ENCODE peak calls at places on chromosome 14, in nine cellular contexts. One of them, this sample, is unnamed.

GRCh38 chr14:65291561-65291960 is 121.0 kb upstream of the FUT8 start:
- DNase-seq in choroid plexus epithelial cell: no peak
- DNase-seq in nephron progenitor cell: no peak
- DNase-seq in CD8-positive, alpha-beta T cell: no peak
- DNase-seq in Calu3: no peak
- DNase-seq in colonic mucosa: no peak
- DNase-seq in heart right ventricle: no peak
- DNase-seq in stomach: no peak
- DNase-seq in tibial nerve: no peak
- DNase-seq in this sample: no peak

GRCh38 chr14:64506751-64507150 is 2.2 kb downstream of the ZBTB1 start:
- DNase-seq in choroid plexus epithelial cell: no peak
- DNase-seq in nephron progenitor cell: no peak
- DNase-seq in CD8-positive, alpha-beta T cell: no peak
- DNase-seq in Calu3: no peak
- DNase-seq in colonic mucosa: no peak
- DNase-seq in heart right ventricle: no peak
- DNase-seq in stomach: no peak
- DNase-seq in tibial nerve: no peak
- DNase-seq in this sample: no peak

GRCh38 chr14:58146399-58146798 is 5.6 kb downstream of the ARMH4 start:
- DNase-seq in choroid plexus epithelial cell: no peak
- DNase-seq in nephron progenitor cell: no peak
- DNase-seq in CD8-positive, alpha-beta T cell: no peak
- DNase-seq in Calu3: no peak
- DNase-seq in colonic mucosa: no peak
- DNase-seq in heart right ventricle: no peak
- DNase-seq in stomach: no peak
- DNase-seq in tibial nerve: no peak
- DNase-seq in this sample: no peak

GRCh38 chr14:91328313-91329050 is 84.0 kb upstream of the GPR68 start:
- DNase-seq in choroid plexus epithelial cell: no peak
- DNase-seq in nephron progenitor cell: no peak
- DNase-seq in CD8-positive, alpha-beta T cell: no peak
- DNase-seq in Calu3: no peak
- DNase-seq in colonic mucosa: no peak
- DNase-seq in heart right ventricle: no peak
- DNase-seq in stomach: no peak
- DNase-seq in tibial nerve: no peak
- DNase-seq in this sample: no peak

GRCh38 chr14:59283380-59283779 is 94.9 kb downstream of the DAAM1 start:
- DNase-seq in choroid plexus epithelial cell: peak
- DNase-seq in nephron progenitor cell: no peak
- DNase-seq in CD8-positive, alpha-beta T cell: no peak
- DNase-seq in Calu3: peak
- DNase-seq in colonic mucosa: no peak
- DNase-seq in heart right ventricle: no peak
- DNase-seq in stomach: no peak
- DNase-seq in tibial nerve: no peak
- DNase-seq in this sample: no peak

GRCh38 chr14:80926706-80927384 is 14.7 kb downstream of the CEP128 start:
- DNase-seq in choroid plexus epithelial cell: peak
- DNase-seq in nephron progenitor cell: no peak
- DNase-seq in CD8-positive, alpha-beta T cell: no peak
- DNase-seq in Calu3: no peak
- DNase-seq in colonic mucosa: no peak
- DNase-seq in heart right ventricle: peak
- DNase-seq in stomach: no peak
- DNase-seq in tibial nerve: no peak
- DNase-seq in this sample: no peak

GRCh38 chr14:73358187-73358586 is 100.2 kb downstream of the NUMB start:
- DNase-seq in choroid plexus epithelial cell: peak
- DNase-seq in nephron progenitor cell: no peak
- DNase-seq in CD8-positive, alpha-beta T cell: no peak
- DNase-seq in Calu3: no peak
- DNase-seq in colonic mucosa: no peak
- DNase-seq in heart right ventricle: no peak
- DNase-seq in stomach: no peak
- DNase-seq in tibial nerve: no peak
- DNase-seq in this sample: no peak

GRCh38 chr14:24062216-24062980 is 9.0 kb upstream of the CPNE6 start:
- DNase-seq in choroid plexus epithelial cell: no peak
- DNase-seq in nephron progenitor cell: no peak
- DNase-seq in CD8-positive, alpha-beta T cell: no peak
- DNase-seq in Calu3: no peak
- DNase-seq in colonic mucosa: no peak
- DNase-seq in heart right ventricle: no peak
- DNase-seq in stomach: no peak
- DNase-seq in tibial nerve: no peak
- DNase-seq in this sample: no peak

GRCh38 chr14:91482278-91483023 is 27.7 kb downstream of the PPP4R3A start:
- DNase-seq in choroid plexus epithelial cell: peak
- DNase-seq in nephron progenitor cell: no peak
- DNase-seq in CD8-positive, alpha-beta T cell: no peak
- DNase-seq in Calu3: no peak
- DNase-seq in colonic mucosa: no peak
- DNase-seq in heart right ventricle: no peak
- DNase-seq in stomach: no peak
- DNase-seq in tibial nerve: no peak
- DNase-seq in this sample: no peak

GRCh38 chr14:84024231-84024630 is 1505.7 kb upstream of the FLRT2 start:
- DNase-seq in choroid plexus epithelial cell: no peak
- DNase-seq in nephron progenitor cell: no peak
- DNase-seq in CD8-positive, alpha-beta T cell: no peak
- DNase-seq in Calu3: no peak
- DNase-seq in colonic mucosa: no peak
- DNase-seq in heart right ventricle: no peak
- DNase-seq in stomach: no peak
- DNase-seq in tibial nerve: no peak
- DNase-seq in this sample: no peak

GRCh38 chr14:58772814-58773620 is 135.3 kb downstream of the DACT1 start:
- DNase-seq in choroid plexus epithelial cell: peak
- DNase-seq in nephron progenitor cell: peak
- DNase-seq in CD8-positive, alpha-beta T cell: no peak
- DNase-seq in Calu3: no peak
- DNase-seq in colonic mucosa: no peak
- DNase-seq in heart right ventricle: no peak
- DNase-seq in stomach: no peak
- DNase-seq in tibial nerve: no peak
- DNase-seq in this sample: no peak

GRCh38 chr14:53389207-53389606 is 236.1 kb upstream of the DDHD1 start:
- DNase-seq in choroid plexus epithelial cell: no peak
- DNase-seq in nephron progenitor cell: no peak
- DNase-seq in CD8-positive, alpha-beta T cell: no peak
- DNase-seq in Calu3: no peak
- DNase-seq in colonic mucosa: no peak
- DNase-seq in heart right ventricle: no peak
- DNase-seq in stomach: no peak
- DNase-seq in tibial nerve: no peak
- DNase-seq in this sample: no peak

GRCh38 chr14:90534091-90534837 is 137.4 kb downstream of the CALM1 start:
- DNase-seq in choroid plexus epithelial cell: peak
- DNase-seq in nephron progenitor cell: no peak
- DNase-seq in CD8-positive, alpha-beta T cell: no peak
- DNase-seq in Calu3: no peak
- DNase-seq in colonic mucosa: no peak
- DNase-seq in heart right ventricle: no peak
- DNase-seq in stomach: no peak
- DNase-seq in tibial nerve: no peak
- DNase-seq in this sample: peak

GRCh38 chr14:91418387-91419043 is 895 bp upstream of the CCDC88C start:
- DNase-seq in choroid plexus epithelial cell: peak
- DNase-seq in nephron progenitor cell: peak
- DNase-seq in CD8-positive, alpha-beta T cell: peak
- DNase-seq in Calu3: peak
- DNase-seq in colonic mucosa: peak
- DNase-seq in heart right ventricle: peak
- DNase-seq in stomach: peak
- DNase-seq in tibial nerve: peak
- DNase-seq in this sample: peak

GRCh38 chr14:86575141-86575540 is 1045.2 kb downstream of the FLRT2 start:
- DNase-seq in choroid plexus epithelial cell: peak
- DNase-seq in nephron progenitor cell: no peak
- DNase-seq in CD8-positive, alpha-beta T cell: no peak
- DNase-seq in Calu3: no peak
- DNase-seq in colonic mucosa: no peak
- DNase-seq in heart right ventricle: no peak
- DNase-seq in stomach: no peak
- DNase-seq in tibial nerve: no peak
- DNase-seq in this sample: no peak

GRCh38 chr14:96614528-96614927 is 112.3 kb downstream of the PAPOLA start:
- DNase-seq in choroid plexus epithelial cell: no peak
- DNase-seq in nephron progenitor cell: no peak
- DNase-seq in CD8-positive, alpha-beta T cell: no peak
- DNase-seq in Calu3: no peak
- DNase-seq in colonic mucosa: no peak
- DNase-seq in heart right ventricle: no peak
- DNase-seq in stomach: no peak
- DNase-seq in tibial nerve: no peak
- DNase-seq in this sample: no peak

GRCh38 chr14:57247283-57247682 is 21.4 kb downstream of the EXOC5 start:
- DNase-seq in choroid plexus epithelial cell: no peak
- DNase-seq in nephron progenitor cell: no peak
- DNase-seq in CD8-positive, alpha-beta T cell: no peak
- DNase-seq in Calu3: no peak
- DNase-seq in colonic mucosa: no peak
- DNase-seq in heart right ventricle: no peak
- DNase-seq in stomach: no peak
- DNase-seq in tibial nerve: no peak
- DNase-seq in this sample: no peak

GRCh38 chr14:92040431-92041040 is 677 bp upstream of the TRIP11 start:
- DNase-seq in choroid plexus epithelial cell: peak
- DNase-seq in nephron progenitor cell: no peak
- DNase-seq in CD8-positive, alpha-beta T cell: peak
- DNase-seq in Calu3: peak
- DNase-seq in colonic mucosa: peak
- DNase-seq in heart right ventricle: peak
- DNase-seq in stomach: peak
- DNase-seq in tibial nerve: no peak
- DNase-seq in this sample: peak

GRCh38 chr14:34931206-34931605 is 51.6 kb upstream of the SRP54 start:
- DNase-seq in choroid plexus epithelial cell: no peak
- DNase-seq in nephron progenitor cell: no peak
- DNase-seq in CD8-positive, alpha-beta T cell: peak
- DNase-seq in Calu3: peak
- DNase-seq in colonic mucosa: peak
- DNase-seq in heart right ventricle: no peak
- DNase-seq in stomach: no peak
- DNase-seq in tibial nerve: no peak
- DNase-seq in this sample: no peak

GRCh38 chr14:96509457-96510090 is 7.4 kb downstream of the PAPOLA start:
- DNase-seq in choroid plexus epithelial cell: no peak
- DNase-seq in nephron progenitor cell: no peak
- DNase-seq in CD8-positive, alpha-beta T cell: no peak
- DNase-seq in Calu3: no peak
- DNase-seq in colonic mucosa: no peak
- DNase-seq in heart right ventricle: no peak
- DNase-seq in stomach: no peak
- DNase-seq in tibial nerve: no peak
- DNase-seq in this sample: no peak

GRCh38 chr14:69726761-69727511 is 40.0 kb upstream of the SRSF5 start:
- DNase-seq in choroid plexus epithelial cell: peak
- DNase-seq in nephron progenitor cell: peak
- DNase-seq in CD8-positive, alpha-beta T cell: peak
- DNase-seq in Calu3: peak
- DNase-seq in colonic mucosa: peak
- DNase-seq in heart right ventricle: peak
- DNase-seq in stomach: peak
- DNase-seq in tibial nerve: peak
- DNase-seq in this sample: peak

GRCh38 chr14:93269341-93270068 is 62.4 kb downstream of the UBR7 start:
- DNase-seq in choroid plexus epithelial cell: peak
- DNase-seq in nephron progenitor cell: no peak
- DNase-seq in CD8-positive, alpha-beta T cell: no peak
- DNase-seq in Calu3: no peak
- DNase-seq in colonic mucosa: no peak
- DNase-seq in heart right ventricle: no peak
- DNase-seq in stomach: no peak
- DNase-seq in tibial nerve: no peak
- DNase-seq in this sample: no peak

GRCh38 chr14:102516531-102517411 is 7.2 kb upstream of the ANKRD9 start:
- DNase-seq in choroid plexus epithelial cell: no peak
- DNase-seq in nephron progenitor cell: peak
- DNase-seq in CD8-positive, alpha-beta T cell: peak
- DNase-seq in Calu3: peak
- DNase-seq in colonic mucosa: peak
- DNase-seq in heart right ventricle: no peak
- DNase-seq in stomach: peak
- DNase-seq in tibial nerve: no peak
- DNase-seq in this sample: peak
- TF ChIP-seq CTCF in choroid plexus epithelial cell: peak
- TF ChIP-seq CTCF in nephron progenitor cell: peak
- TF ChIP-seq CTCF in CD8-positive, alpha-beta T cell: peak
- TF ChIP-seq CTCF in Calu3: peak
- TF ChIP-seq CTCF in colonic mucosa: peak
- TF ChIP-seq CTCF in heart right ventricle: peak
- TF ChIP-seq CTCF in stomach: peak
- TF ChIP-seq CTCF in tibial nerve: peak
- TF ChIP-seq CTCF in this sample: peak

GRCh38 chr14:33475623-33476022 is 475.3 kb downstream of the EGLN3 start:
- DNase-seq in choroid plexus epithelial cell: peak
- DNase-seq in nephron progenitor cell: peak
- DNase-seq in CD8-positive, alpha-beta T cell: no peak
- DNase-seq in Calu3: peak
- DNase-seq in colonic mucosa: peak
- DNase-seq in heart right ventricle: peak
- DNase-seq in stomach: peak
- DNase-seq in tibial nerve: peak
- DNase-seq in this sample: peak
- TF ChIP-seq CTCF in choroid plexus epithelial cell: peak
- TF ChIP-seq CTCF in nephron progenitor cell: peak
- TF ChIP-seq CTCF in CD8-positive, alpha-beta T cell: no peak
- TF ChIP-seq CTCF in Calu3: peak
- TF ChIP-seq CTCF in colonic mucosa: peak
- TF ChIP-seq CTCF in heart right ventricle: peak
- TF ChIP-seq CTCF in stomach: no peak
- TF ChIP-seq CTCF in tibial nerve: no peak
- TF ChIP-seq CTCF in this sample: peak

DNA sequence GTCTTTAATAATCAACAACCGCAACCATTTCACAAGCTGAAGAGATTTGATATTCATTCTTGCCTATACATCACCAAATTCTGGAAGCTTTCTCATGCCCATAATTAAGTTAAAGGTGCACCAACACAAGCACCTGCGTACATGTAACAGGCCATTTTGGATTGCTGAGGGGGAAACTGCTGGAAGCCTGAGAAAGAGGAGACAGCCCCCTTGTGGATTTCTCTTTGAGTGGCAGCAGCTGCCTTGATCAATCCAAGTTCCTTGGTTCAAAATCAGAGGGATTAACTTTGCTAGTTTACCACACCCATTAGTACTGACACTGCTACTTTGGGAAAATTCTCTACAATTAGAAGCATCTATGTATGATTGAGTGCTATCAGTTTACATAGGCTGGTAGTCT is 321.1 kb downstream of the NOVA1 start:
- DNase-seq in choroid plexus epithelial cell: peak
- DNase-seq in nephron progenitor cell: peak
- DNase-seq in CD8-positive, alpha-beta T cell: no peak
- DNase-seq in Calu3: no peak
- DNase-seq in colonic mucosa: no peak
- DNase-seq in heart right ventricle: no peak
- DNase-seq in stomach: no peak
- DNase-seq in tibial nerve: no peak
- DNase-seq in this sample: peak
- TF ChIP-seq CTCF in choroid plexus epithelial cell: peak
- TF ChIP-seq CTCF in nephron progenitor cell: peak
- TF ChIP-seq CTCF in CD8-positive, alpha-beta T cell: no peak
- TF ChIP-seq CTCF in Calu3: no peak
- TF ChIP-seq CTCF in colonic mucosa: no peak
- TF ChIP-seq CTCF in heart right ventricle: no peak
- TF ChIP-seq CTCF in stomach: no peak
- TF ChIP-seq CTCF in tibial nerve: no peak
- TF ChIP-seq CTCF in this sample: peak

GRCh38 chr14:20834899-20835298 is 32.3 kb upstream of the RNASE1 start:
- DNase-seq in choroid plexus epithelial cell: no peak
- DNase-seq in nephron progenitor cell: no peak
- DNase-seq in CD8-positive, alpha-beta T cell: no peak
- DNase-seq in Calu3: no peak
- DNase-seq in colonic mucosa: no peak
- DNase-seq in heart right ventricle: no peak
- DNase-seq in stomach: no peak
- DNase-seq in tibial nerve: no peak
- DNase-seq in this sample: no peak
- TF ChIP-seq CTCF in choroid plexus epithelial cell: no peak
- TF ChIP-seq CTCF in nephron progenitor cell: no peak
- TF ChIP-seq CTCF in CD8-positive, alpha-beta T cell: no peak
- TF ChIP-seq CTCF in Calu3: no peak
- TF ChIP-seq CTCF in colonic mucosa: no peak
- TF ChIP-seq CTCF in heart right ventricle: no peak
- TF ChIP-seq CTCF in stomach: no peak
- TF ChIP-seq CTCF in tibial nerve: no peak
- TF ChIP-seq CTCF in this sample: no peak